ENCODE peak calls at places on chromosomes 3 and 15, in four cellular contexts. W, H, V and F are unnamed samples.

GRCh38 chr3:81622395-81622794 is 139.1 kb downstream of the GBE1 start:
- DNase-seq in H (no peak), V (no peak), W (no peak), F (no peak)

GRCh38 chr15:61115679-61116078 is 113.4 kb downstream of the RORA start:
- DNase-seq in W (no peak), H (no peak), V (no peak), F (no peak)

GRCh38 chr15:99536422-99537033 is 29.3 kb upstream of the MEF2A start:
- DNase-seq in V (no peak), H (no peak), W (no peak), F (no peak)

GRCh38 chr15:72141171-72142084 is 23.2 kb downstream of the SENP8 start:
- DNase-seq in V (no peak), H (no peak), W (no peak), F (no peak)

GRCh38 chr3:126900859-126901540 is 81.9 kb upstream of the PLXNA1 start:
- DNase-seq in W (no peak), H (no peak), V (no peak), F (no peak)

GRCh38 chr3:58433400-58434169 is at the start of gene PDHB:
- DNase-seq in W (peak), V (peak), H (peak), F (peak)

GRCh38 chr3:127287840-127288239 is at the start of gene PRR20G:
- DNase-seq in V (no peak), H (no peak), W (no peak), F (no peak)

GRCh38 chr15:77186518-77187095 is 115.7 kb upstream of the TSPAN3 start:
- DNase-seq in H (no peak), V (peak), W (no peak), F (peak)

GRCh38 chr3:3191675-3192480 is 12.4 kb upstream of the CRBN start:
- DNase-seq in W (no peak), V (no peak), H (no peak), F (peak)

GRCh38 chr3:99425930-99426329 is 212.5 kb upstream of the COL8A1 start:
- DNase-seq in W (no peak), V (no peak), H (no peak), F (no peak)

GRCh38 chr3:42456211-42456610 is 45.8 kb upstream of the LYZL4 start:
- DNase-seq in W (no peak), V (no peak), H (no peak), F (no peak)

GRCh38 chr3:69890094-69890493 is 109.4 kb upstream of the SAMMSON start:
- DNase-seq in H (no peak), W (no peak), V (no peak), F (no peak)

GRCh38 chr3:160754371-160754854 is 1.6 kb upstream of the PPM1L start:
- DNase-seq in H (peak), W (peak), V (peak), F (peak)

GRCh38 chr3:127889461-127889863 is 25.6 kb upstream of the KBTBD12 start:
- DNase-seq in H (no peak), W (no peak), V (peak), F (no peak)

GRCh38 chr3:193502871-193503270 is 51.8 kb downstream of the ATP13A4 start:
- DNase-seq in H (no peak), W (no peak), V (no peak), F (no peak)

GRCh38 chr3:160977776-160978175 is 127.4 kb downstream of the B3GALNT1 start:
- DNase-seq in W (no peak), V (no peak), H (no peak), F (no peak)

GRCh38 chr15:83204697-83205096 is 2.9 kb downstream of the HDGFL3 start:
- DNase-seq in H (no peak), V (no peak), W (no peak), F (no peak)

GRCh38 chr3:13197281-13197680 is 124.1 kb upstream of the IQSEC1 start:
- DNase-seq in W (no peak), V (no peak), H (no peak), F (no peak)

GRCh38 chr3:62755285-62755684 is 119.9 kb downstream of the CADPS start:
- DNase-seq in V (no peak), W (no peak), H (no peak), F (no peak)

GRCh38 chr3:141336672-141337522 is 31.4 kb upstream of the ZBTB38 start:
- DNase-seq in V (no peak), H (no peak), W (no peak), F (no peak)

GRCh38 chr3:120039642-120040610 is 54.3 kb downstream of the GSK3B start:
- DNase-seq in V (no peak), H (no peak), W (no peak), F (peak)

GRCh38 chr15:62316413-62317060 is 151.5 kb upstream of the C2CD4B start:
- DNase-seq in V (no peak), W (no peak), H (no peak), F (no peak)

GRCh38 chr15:64845183-64845611 is 3.5 kb downstream of the PLEKHO2 start:
- DNase-seq in W (no peak), V (no peak), H (peak), F (peak)

GRCh38 chr15:66193066-66193465 is 60.5 kb downstream of the MEGF11 start:
- DNase-seq in H (no peak), V (no peak), W (no peak), F (no peak)

GRCh38 chr3:188219147-188219546 is 65.2 kb downstream of the LPP start:
- DNase-seq in H (no peak), W (no peak), V (no peak), F (no peak)

GRCh38 chr3:20451170-20451569 is 265.2 kb upstream of the SGO1 start:
- DNase-seq in W (no peak), H (no peak), V (no peak), F (no peak)

GRCh38 chr15:43436395-43436794 is 56.6 kb downstream of the TP53BP1 start:
- DNase-seq in V (no peak), W (no peak), H (no peak), F (no peak)

GRCh38 chr3:56796996-56797395 is 4.8 kb downstream of the ARHGEF3 start:
- DNase-seq in H (no peak), W (no peak), V (no peak), F (no peak)

GRCh38 chr15:31326729-31327673 is at the start of gene KLF13:
- DNase-seq in W (no peak), V (no peak), H (peak), F (no peak)